ENCODE peak calls at places on chromosome 9, in nine cellular contexts. One of them, this sample, is unnamed.
A peak's percentile ranks its signal among the peaks of the same experiment; 100 is the strongest.

GRCh38 chr9:135239769-135240141 is 152.3 kb downstream of the OLFM1 start:
- DNase-seq in AG04450: no peak
- DNase-seq in OCI-LY7: no peak
- DNase-seq in epithelial cell of esophagus: no peak
- DNase-seq in cardiac muscle cell: no peak
- DNase-seq in PC-3: no peak
- DNase-seq in astrocyte of the spinal cord: no peak
- DNase-seq in fibroblast of lung: no peak
- DNase-seq in BE2C: peak; percentile 3
- DNase-seq in this sample: peak; percentile 7

GRCh38 chr9:33814816-33815215 is 2.1 kb upstream of the UBE2R2 start:
- DNase-seq in AG04450: no peak
- DNase-seq in OCI-LY7: peak; percentile 23
- DNase-seq in epithelial cell of esophagus: no peak
- DNase-seq in cardiac muscle cell: no peak
- DNase-seq in PC-3: no peak
- DNase-seq in astrocyte of the spinal cord: no peak
- DNase-seq in fibroblast of lung: no peak
- DNase-seq in BE2C: no peak
- DNase-seq in this sample: no peak

GRCh38 chr9:70403166-70403565 is 11.3 kb downstream of the KLF9 start:
- DNase-seq in AG04450: no peak
- DNase-seq in OCI-LY7: no peak
- DNase-seq in epithelial cell of esophagus: no peak
- DNase-seq in cardiac muscle cell: no peak
- DNase-seq in PC-3: no peak
- DNase-seq in astrocyte of the spinal cord: no peak
- DNase-seq in fibroblast of lung: peak; percentile 26
- DNase-seq in BE2C: no peak
- DNase-seq in this sample: no peak

GRCh38 chr9:107292811-107293554 is 9.9 kb downstream of the RAD23B start:
- DNase-seq in AG04450: no peak
- DNase-seq in OCI-LY7: no peak
- DNase-seq in epithelial cell of esophagus: peak; percentile 52
- DNase-seq in cardiac muscle cell: peak; percentile 25
- DNase-seq in PC-3: no peak
- DNase-seq in astrocyte of the spinal cord: no peak
- DNase-seq in fibroblast of lung: no peak
- DNase-seq in BE2C: no peak
- DNase-seq in this sample: no peak

GRCh38 chr9:129141066-129142041 is 30.1 kb downstream of the PTPA start:
- DNase-seq in AG04450: peak; percentile 80
- DNase-seq in OCI-LY7: peak; percentile 83
- DNase-seq in epithelial cell of esophagus: peak; percentile 55
- DNase-seq in cardiac muscle cell: peak; percentile 93
- DNase-seq in PC-3: no peak
- DNase-seq in astrocyte of the spinal cord: peak; percentile 96
- DNase-seq in fibroblast of lung: peak; percentile 96
- DNase-seq in BE2C: no peak
- DNase-seq in this sample: no peak

GRCh38 chr9:132201780-132202703 is 40.2 kb downstream of the NTNG2 start:
- DNase-seq in AG04450: no peak
- DNase-seq in OCI-LY7: no peak
- DNase-seq in epithelial cell of esophagus: no peak
- DNase-seq in cardiac muscle cell: no peak
- DNase-seq in PC-3: no peak
- DNase-seq in astrocyte of the spinal cord: no peak
- DNase-seq in fibroblast of lung: no peak
- DNase-seq in BE2C: no peak
- DNase-seq in this sample: no peak

GRCh38 chr9:34611811-34612787 is at the start of gene RPP25L:
- DNase-seq in AG04450: peak; percentile 42
- DNase-seq in OCI-LY7: peak; percentile 89
- DNase-seq in epithelial cell of esophagus: peak; percentile 80
- DNase-seq in cardiac muscle cell: peak; percentile 89
- DNase-seq in PC-3: peak; percentile 86
- DNase-seq in astrocyte of the spinal cord: peak; percentile 82
- DNase-seq in fibroblast of lung: peak; percentile 79
- DNase-seq in BE2C: peak; percentile 92
- DNase-seq in this sample: peak; percentile 87

GRCh38 chr9:72984990-72985389 is 32.1 kb upstream of the ALDH1A1 start:
- DNase-seq in AG04450: no peak
- DNase-seq in OCI-LY7: no peak
- DNase-seq in epithelial cell of esophagus: no peak
- DNase-seq in cardiac muscle cell: no peak
- DNase-seq in PC-3: no peak
- DNase-seq in astrocyte of the spinal cord: no peak
- DNase-seq in fibroblast of lung: no peak
- DNase-seq in BE2C: no peak
- DNase-seq in this sample: no peak

GRCh38 chr9:86600291-86600690 is 246.1 kb upstream of the TUT7 start:
- DNase-seq in AG04450: no peak
- DNase-seq in OCI-LY7: no peak
- DNase-seq in epithelial cell of esophagus: peak; percentile 65
- DNase-seq in cardiac muscle cell: peak; percentile 18
- DNase-seq in PC-3: peak; percentile 2
- DNase-seq in astrocyte of the spinal cord: peak; percentile 54
- DNase-seq in fibroblast of lung: peak; percentile 17
- DNase-seq in BE2C: no peak
- DNase-seq in this sample: no peak

GRCh38 chr9:133759146-133759900 is 21.2 kb upstream of the SARDH start:
- DNase-seq in AG04450: no peak
- DNase-seq in OCI-LY7: no peak
- DNase-seq in epithelial cell of esophagus: no peak
- DNase-seq in cardiac muscle cell: no peak
- DNase-seq in PC-3: no peak
- DNase-seq in astrocyte of the spinal cord: no peak
- DNase-seq in fibroblast of lung: no peak
- DNase-seq in BE2C: peak; percentile 0
- DNase-seq in this sample: no peak

GRCh38 chr9:134130503-134131375 is 5.1 kb upstream of the WDR5 start:
- DNase-seq in AG04450: no peak
- DNase-seq in OCI-LY7: no peak
- DNase-seq in epithelial cell of esophagus: peak; percentile 41
- DNase-seq in cardiac muscle cell: peak; percentile 39
- DNase-seq in PC-3: no peak
- DNase-seq in astrocyte of the spinal cord: no peak
- DNase-seq in fibroblast of lung: peak; percentile 41
- DNase-seq in BE2C: no peak
- DNase-seq in this sample: no peak

GRCh38 chr9:7636297-7636696 is 163.3 kb downstream of the DMAC1 start:
- DNase-seq in AG04450: no peak
- DNase-seq in OCI-LY7: no peak
- DNase-seq in epithelial cell of esophagus: no peak
- DNase-seq in cardiac muscle cell: no peak
- DNase-seq in PC-3: no peak
- DNase-seq in astrocyte of the spinal cord: no peak
- DNase-seq in fibroblast of lung: no peak
- DNase-seq in BE2C: no peak
- DNase-seq in this sample: no peak

GRCh38 chr9:89542461-89543021 is 44.6 kb upstream of the SEMA4D start:
- DNase-seq in AG04450: no peak
- DNase-seq in OCI-LY7: peak; percentile 87
- DNase-seq in epithelial cell of esophagus: peak; percentile 33
- DNase-seq in cardiac muscle cell: no peak
- DNase-seq in PC-3: no peak
- DNase-seq in astrocyte of the spinal cord: no peak
- DNase-seq in fibroblast of lung: no peak
- DNase-seq in BE2C: no peak
- DNase-seq in this sample: no peak

GRCh38 chr9:94869415-94869838 is 142.9 kb downstream of the AOPEP start:
- DNase-seq in AG04450: no peak
- DNase-seq in OCI-LY7: no peak
- DNase-seq in epithelial cell of esophagus: no peak
- DNase-seq in cardiac muscle cell: peak; percentile 65
- DNase-seq in PC-3: peak; percentile 77
- DNase-seq in astrocyte of the spinal cord: peak; percentile 58
- DNase-seq in fibroblast of lung: peak; percentile 90
- DNase-seq in BE2C: peak; percentile 66
- DNase-seq in this sample: no peak

GRCh38 chr9:103942171-103942570 is 151.9 kb upstream of the SMC2 start:
- DNase-seq in AG04450: no peak
- DNase-seq in OCI-LY7: no peak
- DNase-seq in epithelial cell of esophagus: no peak
- DNase-seq in cardiac muscle cell: no peak
- DNase-seq in PC-3: no peak
- DNase-seq in astrocyte of the spinal cord: peak; percentile 1
- DNase-seq in fibroblast of lung: no peak
- DNase-seq in BE2C: no peak
- DNase-seq in this sample: no peak

GRCh38 chr9:133664651-133665050 is 28.5 kb downstream of the DBH start:
- DNase-seq in AG04450: no peak
- DNase-seq in OCI-LY7: no peak
- DNase-seq in epithelial cell of esophagus: no peak
- DNase-seq in cardiac muscle cell: no peak
- DNase-seq in PC-3: no peak
- DNase-seq in astrocyte of the spinal cord: no peak
- DNase-seq in fibroblast of lung: no peak
- DNase-seq in BE2C: no peak
- DNase-seq in this sample: no peak

GRCh38 chr9:13330396-13331004 is 51.0 kb upstream of the MPDZ start:
- DNase-seq in AG04450: no peak
- DNase-seq in OCI-LY7: no peak
- DNase-seq in epithelial cell of esophagus: no peak
- DNase-seq in cardiac muscle cell: peak; percentile 84
- DNase-seq in PC-3: no peak
- DNase-seq in astrocyte of the spinal cord: no peak
- DNase-seq in fibroblast of lung: peak; percentile 10
- DNase-seq in BE2C: peak; percentile 93
- DNase-seq in this sample: no peak

DNA sequence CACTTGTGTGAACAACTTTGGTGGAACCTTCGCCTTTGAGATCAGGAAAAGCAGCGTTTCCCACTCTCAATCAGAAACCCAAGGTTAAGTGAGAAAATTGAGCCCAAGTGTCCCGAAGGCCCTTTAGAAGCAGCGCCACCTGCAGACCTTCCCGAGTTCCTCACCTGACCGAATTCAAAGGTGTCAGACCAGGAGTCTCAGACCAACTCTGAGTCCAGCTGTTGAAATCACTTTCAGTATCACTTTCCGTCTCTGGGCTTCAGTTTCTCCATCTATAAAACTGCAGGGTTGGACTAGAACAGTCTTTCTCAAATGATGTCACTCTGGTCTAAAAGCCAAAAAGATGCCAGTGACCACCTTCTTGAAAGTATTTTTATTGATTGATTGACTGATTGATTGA is 31.7 kb upstream of the GRHPR start:
- DNase-seq in AG04450: no peak
- DNase-seq in OCI-LY7: peak; percentile 92
- DNase-seq in epithelial cell of esophagus: peak; percentile 45
- DNase-seq in cardiac muscle cell: peak; percentile 22
- DNase-seq in PC-3: peak; percentile 17
- DNase-seq in astrocyte of the spinal cord: no peak
- DNase-seq in fibroblast of lung: no peak
- DNase-seq in BE2C: no peak
- DNase-seq in this sample: no peak
- TF ChIP-seq CTCF in AG04450: peak; percentile 18
- TF ChIP-seq CTCF in OCI-LY7: peak; percentile 96
- TF ChIP-seq CTCF in epithelial cell of esophagus: peak; percentile 54
- TF ChIP-seq CTCF in cardiac muscle cell: peak; percentile 28
- TF ChIP-seq CTCF in PC-3: peak; percentile 51
- TF ChIP-seq CTCF in astrocyte of the spinal cord: peak; percentile 36
- TF ChIP-seq CTCF in fibroblast of lung: no peak
- TF ChIP-seq CTCF in BE2C: peak; percentile 41
- TF ChIP-seq CTCF in this sample: peak; percentile 27

DNA sequence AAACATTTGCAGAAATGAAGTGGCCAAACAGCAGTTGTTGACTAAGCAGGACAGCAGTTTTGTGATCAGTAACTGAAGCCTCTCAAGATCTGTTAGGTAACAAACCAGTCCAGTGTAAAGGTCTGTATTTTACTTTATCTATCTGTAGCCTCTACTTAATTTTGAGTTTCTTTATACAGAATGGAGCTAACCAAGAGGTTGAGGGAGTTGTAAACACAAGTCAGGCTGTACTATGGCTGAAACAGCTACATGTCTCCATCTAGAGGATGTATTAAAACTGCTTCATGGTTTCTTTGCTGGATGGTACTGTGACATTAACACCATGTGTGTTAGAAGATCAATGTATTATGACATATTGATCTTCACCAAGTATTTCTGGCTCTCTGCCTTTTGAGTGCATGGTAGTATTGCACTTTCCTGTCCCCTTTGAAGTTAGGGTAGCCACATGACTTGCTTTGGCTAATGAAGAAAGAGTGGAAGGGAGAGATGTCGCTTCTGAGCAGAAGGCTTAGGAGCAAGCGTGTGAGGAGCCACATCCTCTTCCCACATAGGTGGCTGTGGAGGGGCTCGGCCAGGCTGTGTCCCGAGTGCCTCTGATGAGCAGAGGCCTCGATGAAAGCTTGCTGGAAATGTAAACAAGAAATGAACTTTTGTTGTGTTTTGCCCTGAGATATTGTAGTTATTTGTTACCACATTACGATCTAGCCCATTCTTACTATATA is 105.6 kb upstream of the PCA3 start:
- DNase-seq in AG04450: peak; percentile 43
- DNase-seq in OCI-LY7: peak; percentile 78
- DNase-seq in epithelial cell of esophagus: peak; percentile 65
- DNase-seq in cardiac muscle cell: peak; percentile 84
- DNase-seq in PC-3: peak; percentile 39
- DNase-seq in astrocyte of the spinal cord: peak; percentile 82
- DNase-seq in fibroblast of lung: peak; percentile 62
- DNase-seq in BE2C: no peak
- DNase-seq in this sample: no peak
- TF ChIP-seq CTCF in AG04450: peak; percentile 79
- TF ChIP-seq CTCF in OCI-LY7: peak; percentile 95
- TF ChIP-seq CTCF in epithelial cell of esophagus: peak; percentile 69
- TF ChIP-seq CTCF in cardiac muscle cell: peak; percentile 69
- TF ChIP-seq CTCF in PC-3: peak; percentile 62
- TF ChIP-seq CTCF in astrocyte of the spinal cord: peak; percentile 63
- TF ChIP-seq CTCF in fibroblast of lung: peak; percentile 74
- TF ChIP-seq CTCF in BE2C: peak; percentile 57
- TF ChIP-seq CTCF in this sample: peak; percentile 48

GRCh38 chr9:130896233-130897012 is at the start of gene QRFP:
- DNase-seq in AG04450: no peak
- DNase-seq in OCI-LY7: peak; percentile 5
- DNase-seq in epithelial cell of esophagus: no peak
- DNase-seq in cardiac muscle cell: no peak
- DNase-seq in PC-3: peak; percentile 7
- DNase-seq in astrocyte of the spinal cord: no peak
- DNase-seq in fibroblast of lung: no peak
- DNase-seq in BE2C: peak; percentile 16
- DNase-seq in this sample: no peak
- TF ChIP-seq CTCF in AG04450: no peak
- TF ChIP-seq CTCF in OCI-LY7: peak; percentile 51
- TF ChIP-seq CTCF in epithelial cell of esophagus: no peak
- TF ChIP-seq CTCF in cardiac muscle cell: no peak
- TF ChIP-seq CTCF in PC-3: no peak
- TF ChIP-seq CTCF in astrocyte of the spinal cord: no peak
- TF ChIP-seq CTCF in fibroblast of lung: no peak
- TF ChIP-seq CTCF in BE2C: no peak
- TF ChIP-seq CTCF in this sample: no peak

DNA sequence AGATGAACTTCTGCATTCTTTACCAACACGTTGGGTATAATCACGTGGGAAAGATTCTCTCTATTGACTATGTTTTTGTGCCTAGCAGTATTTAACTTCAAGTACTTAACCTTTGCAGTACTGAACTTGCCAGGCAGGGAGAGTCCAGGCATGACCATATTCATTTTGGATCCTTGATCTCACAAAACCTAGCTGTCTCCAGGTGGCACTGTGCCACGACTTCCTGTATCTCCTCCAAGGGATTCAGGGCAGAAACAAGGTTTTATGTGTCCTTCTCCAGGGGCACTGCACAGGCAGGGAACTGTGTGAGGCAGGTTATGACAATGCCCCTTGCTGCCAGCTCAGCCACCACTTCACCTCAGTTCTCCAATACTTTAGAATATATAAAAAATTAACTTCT is 11.7 kb upstream of the IFNA5 start:
- DNase-seq in AG04450: no peak
- DNase-seq in OCI-LY7: no peak
- DNase-seq in epithelial cell of esophagus: peak; percentile 33
- DNase-seq in cardiac muscle cell: no peak
- DNase-seq in PC-3: peak; percentile 31
- DNase-seq in astrocyte of the spinal cord: no peak
- DNase-seq in fibroblast of lung: no peak
- DNase-seq in BE2C: no peak
- DNase-seq in this sample: no peak
- TF ChIP-seq CTCF in AG04450: no peak
- TF ChIP-seq CTCF in OCI-LY7: peak; percentile 37
- TF ChIP-seq CTCF in epithelial cell of esophagus: no peak
- TF ChIP-seq CTCF in cardiac muscle cell: no peak
- TF ChIP-seq CTCF in PC-3: no peak
- TF ChIP-seq CTCF in astrocyte of the spinal cord: no peak
- TF ChIP-seq CTCF in fibroblast of lung: no peak
- TF ChIP-seq CTCF in BE2C: no peak
- TF ChIP-seq CTCF in this sample: no peak

This sample was measured in D721Med.